ENCODE peak calls at places on chromosome 20, in seven cellular contexts. P is fibroblast of lung, D is esophagus squamous epithelium, A is H9, C is suprapubic skin, W is left ventricle myocardium inferior, G is body of pancreas. B is an unnamed sample.

GRCh38 chr20:49989234-49990065 is 6.7 kb downstream of the SNAI1 start:
- DNase-seq in P (peak), D (no peak), A (no peak), C (peak), W (peak), G (peak), B (no peak)

GRCh38 chr20:41443667-41444066 is 77.0 kb upstream of the EMILIN3 start:
- DNase-seq in P (no peak), D (no peak), A (no peak), C (no peak), W (no peak), G (no peak), B (peak)

GRCh38 chr20:38604873-38605303 is 3.3 kb downstream of the ARHGAP40 start:
- DNase-seq in P (peak), D (no peak), A (no peak), C (no peak), W (no peak), G (no peak), B (peak)

GRCh38 chr20:4607287-4607713 is 114.4 kb upstream of the PRND start:
- DNase-seq in P (peak), D (no peak), A (peak), C (no peak), W (no peak), G (peak), B (peak)

GRCh38 chr20:22453244-22454080 is 130.9 kb downstream of the FOXA2 start:
- DNase-seq in P (no peak), D (no peak), A (no peak), C (no peak), W (no peak), G (peak), B (peak)

GRCh38 chr20:50456452-50457324 is 53.5 kb upstream of the PTPN1 start:
- DNase-seq in P (no peak), D (no peak), A (no peak), C (no peak), W (no peak), G (no peak), B (no peak)

GRCh38 chr20:64055893-64056638 is 6.6 kb upstream of the SOX18 start:
- DNase-seq in P (no peak), D (no peak), A (no peak), C (no peak), W (peak), G (no peak), B (no peak)

GRCh38 chr20:19683168-19683567 is 74.9 kb upstream of the RIN2 start:
- DNase-seq in P (no peak), D (no peak), A (no peak), C (no peak), W (no peak), G (no peak), B (no peak)

GRCh38 chr20:17921774-17922173 is 46.8 kb downstream of the SNX5 start:
- DNase-seq in P (no peak), D (no peak), A (no peak), C (no peak), W (no peak), G (no peak), B (no peak)

GRCh38 chr20:47907031-47907670 is 121.9 kb upstream of the SULF2 start:
- DNase-seq in P (no peak), D (no peak), A (no peak), C (no peak), W (no peak), G (no peak), B (no peak)

GRCh38 chr20:51036226-51036625 is 13.3 kb upstream of the KCNG1 start:
- DNase-seq in P (no peak), D (no peak), A (no peak), C (no peak), W (no peak), G (no peak), B (no peak)

GRCh38 chr20:23998392-23998791 is 9.8 kb upstream of the GGTLC1 start:
- DNase-seq in P (no peak), D (no peak), A (no peak), C (no peak), W (no peak), G (no peak), B (no peak)

GRCh38 chr20:46802696-46803445 is 91.8 kb upstream of the EYA2 start:
- DNase-seq in P (no peak), D (no peak), A (no peak), C (no peak), W (no peak), G (no peak), B (no peak)

GRCh38 chr20:44800398-44801046 is 9.8 kb downstream of the RIMS4 start:
- DNase-seq in P (no peak), D (no peak), A (peak), C (no peak), W (no peak), G (no peak), B (no peak)

GRCh38 chr20:25360631-25361286 is 29.9 kb downstream of the ABHD12 start:
- DNase-seq in P (peak), D (no peak), A (no peak), C (no peak), W (no peak), G (peak), B (peak)

GRCh38 chr20:18750735-18751134 is 62.8 kb upstream of the SCP2D1 start:
- DNase-seq in P (no peak), D (no peak), A (no peak), C (no peak), W (no peak), G (no peak), B (no peak)

GRCh38 chr20:60201198-60201597 is 243.0 kb downstream of the CDH26 start:
- DNase-seq in P (no peak), D (no peak), A (no peak), C (no peak), W (no peak), G (no peak), B (no peak)

GRCh38 chr20:50335105-50335504 is 144.5 kb downstream of the CEBPB start:
- DNase-seq in P (peak), D (no peak), A (peak), C (no peak), W (no peak), G (peak), B (peak)

GRCh38 chr20:8331740-8332412 is 199.8 kb downstream of the PLCB1 start:
- DNase-seq in P (peak), D (no peak), A (no peak), C (no peak), W (peak), G (peak), B (no peak)

GRCh38 chr20:44706371-44707258 is 8.6 kb upstream of the CCN5 start:
- DNase-seq in P (peak), D (no peak), A (no peak), C (peak), W (peak), G (peak), B (no peak)

GRCh38 chr20:51531712-51532456 is 10.6 kb downstream of the NFATC2 start:
- DNase-seq in P (no peak), D (no peak), A (no peak), C (no peak), W (no peak), G (no peak), B (no peak)

GRCh38 chr20:17653835-17654648 is 28.0 kb downstream of the RRBP1 start:
- DNase-seq in P (no peak), D (no peak), A (no peak), C (peak), W (no peak), G (peak), B (no peak)

GRCh38 chr20:18813483-18813882 is at the start of gene SCP2D1:
- DNase-seq in P (no peak), D (no peak), A (no peak), C (no peak), W (no peak), G (no peak), B (no peak)

GRCh38 chr20:22060610-22061009 is 355.1 kb downstream of the PAX1 start:
- DNase-seq in P (no peak), D (no peak), A (no peak), C (no peak), W (no peak), G (no peak), B (no peak)

GRCh38 chr20:21505161-21505809 is 8.6 kb downstream of the NKX2-2 start:
- DNase-seq in P (no peak), D (no peak), A (peak), C (no peak), W (peak), G (peak), B (peak)

GRCh38 chr20:25276533-25277050 is 28.7 kb downstream of the PYGB start:
- DNase-seq in P (no peak), D (no peak), A (no peak), C (peak), W (peak), G (peak), B (no peak)

GRCh38 chr20:25025091-25025861 is 32.7 kb downstream of the ACSS1 start:
- DNase-seq in P (no peak), D (no peak), A (no peak), C (peak), W (no peak), G (no peak), B (no peak)

GRCh38 chr20:10505320-10506226 is 70.5 kb downstream of the SLX4IP start:
- DNase-seq in P (no peak), D (no peak), A (no peak), C (no peak), W (no peak), G (peak), B (peak)

GRCh38 chr20:47727170-47727880 is 58.0 kb downstream of the SULF2 start:
- DNase-seq in P (no peak), D (peak), A (no peak), C (no peak), W (peak), G (peak), B (no peak)

GRCh38 chr20:597560-597959 is 12.5 kb downstream of the TCF15 start:
- DNase-seq in P (no peak), D (no peak), A (no peak), C (no peak), W (no peak), G (no peak), B (no peak)
- H3K27ac ChIP-seq in P (no peak), D (no peak), A (no peak), C (no peak), W (peak), G (no peak), B (no peak)

GRCh38 chr20:35664544-35665206 is at the start of the genes CPNE1 and RBM12:
- DNase-seq in P (peak), D (peak), A (peak), C (peak), W (peak), G (peak), B (peak)
- TF ChIP-seq CTCF in P (no peak), D (no peak), A (no peak), C (no peak), W (no peak), G (peak), B (no peak)

GRCh38 chr20:57662028-57662312 is 41.7 kb upstream of the ZBP1 start:
- DNase-seq in P (no peak), D (no peak), A (no peak), C (no peak), W (peak), G (no peak), B (no peak)
- H3K27ac ChIP-seq in P (no peak), D (no peak), A (no peak), C (no peak), W (no peak), G (no peak), B (peak)

GRCh38 chr20:2420510-2420909 is 39.8 kb downstream of the TGM6 start:
- DNase-seq in P (no peak), D (no peak), A (no peak), C (no peak), W (no peak), G (no peak), B (no peak)

GRCh38 chr20:2418388-2418787 is 37.7 kb downstream of the TGM6 start:
- DNase-seq in P (no peak), D (no peak), A (no peak), C (no peak), W (no peak), G (no peak), B (no peak)

GRCh38 chr20:2417142-2417541 is 36.4 kb downstream of the TGM6 start:
- DNase-seq in P (no peak), D (no peak), A (no peak), C (no peak), W (no peak), G (no peak), B (no peak)

DNA sequence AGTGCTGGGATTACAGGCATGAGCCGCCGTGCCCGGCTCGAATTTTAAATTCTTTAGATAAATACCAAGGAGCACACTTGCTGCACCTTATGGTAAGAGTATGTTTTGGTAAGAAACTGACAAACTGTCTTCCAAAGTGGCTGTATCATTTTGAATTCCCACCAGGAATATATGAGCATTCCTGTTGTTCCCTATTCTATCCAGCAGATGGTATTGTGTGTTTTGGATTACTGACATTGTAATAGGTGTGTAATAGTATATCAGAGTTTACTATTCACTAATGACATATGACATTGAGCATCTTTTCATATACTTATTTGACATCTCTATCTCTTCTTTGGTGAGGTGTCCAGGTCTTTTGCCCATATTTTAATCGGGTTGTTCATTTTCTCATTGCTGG is 40.5 kb downstream of the TGM6 start:
- DNase-seq in P (no peak), D (no peak), A (no peak), C (no peak), W (no peak), G (no peak), B (peak)
- TF ChIP-seq CTCF in P (no peak), D (no peak), A (peak), C (no peak), W (no peak), G (no peak), B (peak)

B was measured in RWPE1.